ENCODE peak calls at places on chromosomes 12 and 14, in six cellular contexts. L is right atrium auricular region, N is psoas muscle, B is left lung, E is tibial artery, M is heart right ventricle. Q is an unnamed sample.

GRCh38 chr12:56634242-56634836 is 4.2 kb upstream of the BAZ2A start:
- DNase-seq in L (no peak), N (no peak), B (peak; percentile 76), E (peak; percentile 87), M (no peak), Q (no peak)

GRCh38 chr14:49688701-49689030 is 652 bp upstream of the POLE2 start:
- DNase-seq in L (no peak), N (no peak), B (no peak), E (no peak), M (no peak), Q (no peak)

GRCh38 chr12:63010698-63011097 is 75.7 kb upstream of the PPM1H start:
- DNase-seq in L (no peak), N (no peak), B (no peak), E (no peak), M (no peak), Q (no peak)

GRCh38 chr12:75208851-75209781 is 523 bp downstream of the KCNC2 start:
- DNase-seq in L (no peak), N (peak; percentile 11), B (no peak), E (no peak), M (no peak), Q (no peak)

GRCh38 chr14:91744068-91744480 is 12.2 kb upstream of the CATSPERB start:
- DNase-seq in L (no peak), N (no peak), B (no peak), E (no peak), M (no peak), Q (no peak)

GRCh38 chr12:32248594-32249140 is 142.0 kb downstream of the BICD1 start:
- DNase-seq in L (no peak), N (no peak), B (no peak), E (no peak), M (no peak), Q (no peak)

GRCh38 chr14:89212386-89213235 is 204.4 kb downstream of the FOXN3 start:
- DNase-seq in L (no peak), N (no peak), B (no peak), E (no peak), M (no peak), Q (no peak)

GRCh38 chr12:26520869-26521268 is 312.1 kb downstream of the ITPR2 start:
- DNase-seq in L (no peak), N (no peak), B (no peak), E (no peak), M (no peak), Q (no peak)

GRCh38 chr12:98698603-98699463 is 53.7 kb downstream of the APAF1 start:
- DNase-seq in L (peak; percentile 71), N (peak; percentile 39), B (peak; percentile 40), E (no peak), M (peak; percentile 34), Q (peak; percentile 20)

GRCh38 chr14:54002653-54003052 is 46.0 kb upstream of the BMP4 start:
- DNase-seq in L (no peak), N (no peak), B (no peak), E (no peak), M (no peak), Q (no peak)

GRCh38 chr14:103086771-103087342 is 2.8 kb downstream of the LBHD2 start:
- DNase-seq in L (no peak), N (no peak), B (no peak), E (no peak), M (peak; percentile 9), Q (no peak)
- H3K27me3 ChIP-seq in L (peaks cover 5% of the 10 kb centered on the region), N (peaks cover 39% of the 10 kb centered on the region), B (peaks cover 74% of the 10 kb centered on the region), E (no peaks in the 10 kb centered on the region), M (peaks cover 43% of the 10 kb centered on the region), Q (peaks cover 26% of the 10 kb centered on the region)

GRCh38 chr12:107760817-107761501 is at the start of gene PRDM4:
- DNase-seq in L (peak; percentile 93), N (peak; percentile 96), B (peak; percentile 94), E (peak; percentile 97), M (peak; percentile 93), Q (peak; percentile 91)
- TF ChIP-seq CTCF in L (no peak), N (peak; percentile 36), B (peak; percentile 33), E (peak; percentile 44), M (peak; percentile 65), Q (no peak)

GRCh38 chr12:82522285-82522684 is 164.0 kb downstream of the METTL25 start:
- DNase-seq in L (no peak), N (no peak), B (no peak), E (no peak), M (no peak), Q (no peak)

GRCh38 chr12:82525616-82526015 is 161.1 kb upstream of the TMTC2 start:
- DNase-seq in L (no peak), N (no peak), B (no peak), E (no peak), M (no peak), Q (no peak)

GRCh38 chr12:82524020-82524419 is 162.7 kb upstream of the TMTC2 start:
- DNase-seq in L (no peak), N (no peak), B (no peak), E (no peak), M (no peak), Q (no peak)

GRCh38 chr12:82522762-82523161 is 163.9 kb upstream of the TMTC2 start:
- DNase-seq in L (no peak), N (no peak), B (no peak), E (no peak), M (no peak), Q (no peak)

GRCh38 chr12:82524636-82525035 is 162.1 kb upstream of the TMTC2 start:
- DNase-seq in L (no peak), N (no peak), B (no peak), E (no peak), M (no peak), Q (no peak)
- H3K27ac ChIP-seq in L (no peak overlapping the region), N (no peak overlapping the region), B (no peak overlapping the region), E (no peak overlapping the region), M (no peak overlapping the region), Q (no peak overlapping the region)

GRCh38 chr14:69839017-69839416 is 40.2 kb upstream of the SMOC1 start:
- DNase-seq in L (no peak), N (no peak), B (no peak), E (no peak), M (no peak), Q (no peak)
- H3K27me3 ChIP-seq in L (no peaks in the 10 kb centered on the region), N (peaks cover 3% of the 10 kb centered on the region), B (peaks cover 31% of the 10 kb centered on the region), E (no peaks in the 10 kb centered on the region), M (peaks cover 54% of the 10 kb centered on the region), Q (peaks cover 14% of the 10 kb centered on the region)

GRCh38 chr12:51025748-51026654 is at the start of gene SLC11A2:
- DNase-seq in L (peak; percentile 96), N (peak; percentile 96), B (peak; percentile 97), E (peak; percentile 97), M (peak; percentile 96), Q (peak; percentile 90)

GRCh38 chr12:51028811-51029146 is 2.6 kb upstream of the SLC11A2 start:
- DNase-seq in L (no peak), N (no peak), B (no peak), E (no peak), M (no peak), Q (no peak)

GRCh38 chr12:51025182-51025747 is 919 bp downstream of the SLC11A2 start:
- DNase-seq in L (no peak), N (no peak), B (no peak), E (no peak), M (no peak), Q (no peak)

GRCh38 chr12:51027342-51027835 is 1.2 kb upstream of the SLC11A2 start:
- DNase-seq in L (no peak), N (no peak), B (no peak), E (no peak), M (no peak), Q (no peak)

GRCh38 chr12:51028126-51028810 is 2.1 kb upstream of the SLC11A2 start:
- DNase-seq in L (no peak), N (no peak), B (peak; percentile 43), E (no peak), M (no peak), Q (no peak)
- TF ChIP-seq CTCF in L (no peak), N (no peak), B (peak; percentile 12), E (no peak), M (peak; percentile 17), Q (peak; percentile 36)

GRCh38 chr12:116870306-116870705 is 10.9 kb downstream of the HRK start:
- DNase-seq in L (no peak), N (no peak), B (no peak), E (no peak), M (no peak), Q (no peak)
- H3K27ac ChIP-seq in L (no peak overlapping the region), N (no peak overlapping the region), B (no peak overlapping the region), E (no peak overlapping the region), M (no peak overlapping the region), Q (no peak overlapping the region)

GRCh38 chr14:23358553-23359166 is 6.0 kb upstream of the SLC22A17 start:
- DNase-seq in L (peak; percentile 40), N (no peak), B (no peak), E (no peak), M (no peak), Q (no peak)
- H3K27me3 ChIP-seq in L (no peaks in the 10 kb centered on the region), N (peaks cover 21% of the 10 kb centered on the region), B (peaks cover 30% of the 10 kb centered on the region), E (no peaks in the 10 kb centered on the region), M (no peaks in the 10 kb centered on the region), Q (no peaks in the 10 kb centered on the region)

DNA sequence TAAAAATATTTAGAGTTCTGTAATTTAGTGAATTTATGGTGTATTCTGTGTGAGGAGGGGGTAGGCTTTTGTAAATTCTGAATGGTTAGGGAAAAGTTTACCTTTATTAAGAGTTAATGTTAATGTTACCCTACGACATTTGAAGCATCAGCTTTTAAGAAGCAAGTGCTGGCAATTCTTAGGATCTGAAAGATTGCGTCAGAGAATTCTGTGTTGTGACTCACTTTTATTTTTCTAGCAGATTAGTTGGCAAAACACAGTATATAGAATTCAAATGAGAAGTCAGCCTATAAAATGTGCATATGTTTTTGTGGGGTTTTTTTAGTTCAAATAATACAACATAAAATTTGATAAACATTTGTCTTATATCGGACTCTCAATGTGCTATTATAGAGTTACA is 97.6 kb downstream of the RAD52 start:
- DNase-seq in L (no peak), N (no peak), B (no peak), E (no peak), M (no peak), Q (no peak)
- TF ChIP-seq CTCF in L (no peak), N (no peak), B (no peak), E (no peak), M (no peak), Q (no peak)

GRCh38 chr12:102642199-102642598 is 161.8 kb upstream of the IGF1 start:
- DNase-seq in L (no peak), N (no peak), B (no peak), E (no peak), M (no peak), Q (no peak)

GRCh38 chr12:102638777-102639176 is 158.4 kb upstream of the IGF1 start:
- DNase-seq in L (no peak), N (no peak), B (no peak), E (no peak), M (no peak), Q (no peak)

GRCh38 chr12:102645968-102646367 is 165.6 kb upstream of the IGF1 start:
- DNase-seq in L (no peak), N (no peak), B (no peak), E (no peak), M (no peak), Q (no peak)

GRCh38 chr12:102643871-102644551 is 163.6 kb upstream of the IGF1 start:
- DNase-seq in L (no peak), N (no peak), B (no peak), E (no peak), M (no peak), Q (no peak)
- H3K27ac ChIP-seq in L (no peak overlapping the region), N (no peak overlapping the region), B (no peak overlapping the region), E (no peak overlapping the region), M (no peak overlapping the region), Q (no peak overlapping the region)

Q was measured in CD4-positive, alpha-beta T cell.